ENCODE peak calls at places on chromosome 22, in four cellular contexts. G is endodermal cell, M is WTC11, F is endothelial cell. T is an unnamed sample.

GRCh38 chr22:49368976-49369725 is 458.5 kb downstream of the BRD1 start:
- DNase-seq in M (peak), F (peak), G (peak), T (no peak)

GRCh38 chr22:37260396-37260795 is 16.3 kb upstream of the RAC2 start:
- DNase-seq in M (no peak), F (no peak), G (peak), T (no peak)

GRCh38 chr22:29555065-29555644 is 1.6 kb upstream of the THOC5 start:
- DNase-seq in G (no peak), F (no peak), M (no peak), T (no peak)

GRCh38 chr22:49850959-49851815 is 2.5 kb upstream of the ZBED4 start:
- DNase-seq in M (no peak), G (peak), F (no peak), T (no peak)

GRCh38 chr22:47847281-47847890 is 1084.9 kb downstream of the TBC1D22A start:
- DNase-seq in G (no peak), M (no peak), F (no peak), T (no peak)

GRCh38 chr22:37806409-37807338 is 1.1 kb upstream of the GCAT start:
- DNase-seq in F (peak), G (peak), M (peak), T (no peak)

GRCh38 chr22:27709919-27710452 is 91.6 kb downstream of the MN1 start:
- DNase-seq in G (no peak), F (no peak), M (no peak), T (no peak)

GRCh38 chr22:32896951-32897350 is 95.4 kb downstream of the TIMP3 start:
- DNase-seq in M (no peak), F (no peak), G (no peak), T (no peak)

GRCh38 chr22:49392841-49393510 is 434.7 kb downstream of the BRD1 start:
- DNase-seq in F (no peak), G (peak), M (no peak), T (no peak)

GRCh38 chr22:36252754-36253522 is at the start of gene APOL1:
- DNase-seq in F (no peak), G (no peak), M (no peak), T (no peak)

GRCh38 chr22:30855266-30855665 is 113.3 kb downstream of the MORC2 start:
- DNase-seq in M (no peak), G (no peak), F (no peak), T (no peak)

GRCh38 chr22:19419464-19420178 is 11.9 kb downstream of the HIRA start:
- DNase-seq in G (peak), M (no peak), F (no peak), T (no peak)

GRCh38 chr22:27716074-27716473 is 85.5 kb downstream of the MN1 start:
- DNase-seq in M (no peak), G (no peak), F (no peak), T (no peak)

GRCh38 chr22:45671051-45671782 is 417 bp upstream of the ATXN10 start:
- DNase-seq in G (peak), F (peak), M (peak), T (peak)

GRCh38 chr22:19769393-19769715 is 8.8 kb downstream of the TBX1 start:
- DNase-seq in G (no peak), M (no peak), F (no peak), T (no peak)

GRCh38 chr22:37501610-37502341 is 15.6 kb upstream of the MFNG start:
- DNase-seq in M (no peak), F (no peak), G (no peak), T (no peak)

GRCh38 chr22:45248832-45249561 is 8.3 kb upstream of the KIAA0930 start:
- DNase-seq in F (no peak), G (no peak), M (no peak), T (no peak)

GRCh38 chr22:48331266-48331665 is 1496.4 kb downstream of the BRD1 start:
- DNase-seq in G (no peak), M (no peak), F (no peak), T (no peak)

GRCh38 chr22:31926969-31927368 is 17.4 kb upstream of the YWHAH start:
- DNase-seq in G (peak), M (peak), F (no peak), T (no peak)

GRCh38 chr22:33438273-33438672 is 380.1 kb upstream of the SYN3 start:
- DNase-seq in M (no peak), F (no peak), G (no peak), T (no peak)

GRCh38 chr22:33227791-33228190 is 169.6 kb upstream of the SYN3 start:
- DNase-seq in F (no peak), G (no peak), M (no peak), T (no peak)

GRCh38 chr22:19044381-19044780 is 77.8 kb downstream of the DGCR2 start:
- DNase-seq in M (no peak), F (no peak), G (no peak), T (no peak)

GRCh38 chr22:19086417-19086816 is 35.8 kb downstream of the DGCR2 start:
- DNase-seq in F (no peak), G (no peak), M (no peak), T (no peak)

GRCh38 chr22:37664249-37665101 is 6.0 kb downstream of the PDXP start:
- DNase-seq in F (no peak), M (no peak), G (no peak), T (no peak)

GRCh38 chr22:29748248-29748893 is 18.4 kb downstream of the ZMAT5 start:
- DNase-seq in F (no peak), M (no peak), G (no peak), T (no peak)

GRCh38 chr22:49825944-49826602 is 1.6 kb downstream of the BRD1 start:
- DNase-seq in M (no peak), G (no peak), F (no peak), T (no peak)

GRCh38 chr22:23698673-23699235 is 7.9 kb downstream of the RGL4 start:
- DNase-seq in M (no peak), F (no peak), G (no peak), T (no peak)

GRCh38 chr22:20566420-20567260 is 59.2 kb downstream of the MED15 start:
- DNase-seq in F (no peak), G (no peak), M (no peak), T (no peak)

GRCh38 chr22:43269325-43270040 is 73.7 kb downstream of the SCUBE1 start:
- DNase-seq in F (no peak), G (no peak), M (no peak), T (peak)

GRCh38 chr22:43270949-43271348 is 72.2 kb downstream of the SCUBE1 start:
- DNase-seq in M (no peak), F (no peak), G (no peak), T (no peak)

GRCh38 chr22:43268261-43268660 is 74.9 kb downstream of the SCUBE1 start:
- DNase-seq in F (no peak), M (no peak), G (no peak), T (no peak)

GRCh38 chr22:43272301-43272700 is 70.9 kb downstream of the SCUBE1 start:
- DNase-seq in M (no peak), F (no peak), G (no peak), T (no peak)

GRCh38 chr22:43270314-43270908 is 72.8 kb downstream of the SCUBE1 start:
- DNase-seq in M (peak), F (peak), G (peak), T (peak)
- TF ChIP-seq CTCF in M (no peak), F (peak), G (peak), T (no peak)

DNA sequence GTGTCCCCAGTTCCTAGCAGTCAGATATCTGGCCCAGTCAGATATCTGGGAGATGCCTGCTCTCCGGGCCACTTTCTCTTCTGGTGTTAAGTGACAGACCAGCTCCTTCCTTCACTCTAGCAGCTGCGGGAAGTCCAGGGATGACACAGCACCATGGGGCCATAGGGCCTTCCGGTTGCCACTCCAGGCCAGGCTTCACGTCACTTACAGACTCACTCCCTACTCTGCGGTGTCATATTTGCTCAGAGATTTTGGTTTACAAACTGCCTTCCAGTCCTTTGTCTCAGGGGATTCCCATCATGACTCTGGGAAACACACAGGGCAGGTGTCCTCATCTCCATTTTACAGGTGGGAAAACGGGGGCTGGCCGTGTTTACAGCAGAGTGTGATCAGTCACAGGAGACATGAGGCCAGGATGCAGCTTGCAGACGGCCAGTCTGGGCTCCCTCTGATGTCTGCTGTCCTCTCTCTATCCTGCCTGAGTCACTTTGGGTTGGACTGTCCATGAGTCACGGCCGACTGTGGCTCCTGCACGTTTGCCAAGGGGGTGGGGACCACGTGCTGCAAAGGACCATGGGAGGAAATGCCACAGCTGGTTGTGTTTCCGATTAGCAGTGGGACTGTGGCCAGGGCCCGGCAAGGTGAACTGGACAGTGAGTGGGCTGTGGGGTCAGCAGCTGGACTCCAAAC is 8.2 kb upstream of the TBC1D22A start:
- DNase-seq in M (no peak), F (no peak), G (no peak), T (no peak)
- TF ChIP-seq CTCF in M (no peak), F (no peak), G (no peak), T (no peak)

DNA sequence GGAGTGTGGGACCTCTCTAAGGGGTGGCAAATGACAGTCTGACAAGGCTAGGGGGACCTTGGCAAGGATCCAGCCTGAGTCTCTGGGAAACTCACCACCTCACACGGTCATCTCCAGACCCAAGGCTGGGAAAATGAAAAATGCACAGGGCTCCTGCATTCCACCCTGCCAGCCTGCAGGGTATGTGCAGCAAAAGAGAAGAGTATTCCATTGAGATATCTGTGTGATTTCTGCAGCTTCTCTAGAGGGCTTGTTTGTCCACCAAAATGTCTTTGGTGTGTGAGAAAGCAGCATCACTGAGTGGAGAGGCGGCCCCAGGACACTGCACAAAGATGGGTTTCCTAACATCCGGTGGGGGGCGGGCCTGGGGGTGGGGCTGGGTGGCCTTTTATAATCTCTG is 177.8 kb downstream of the EFCAB6 start:
- DNase-seq in F (no peak), G (no peak), M (no peak), T (no peak)
- TF ChIP-seq CTCF in F (no peak), G (no peak), M (no peak), T (no peak)

DNA sequence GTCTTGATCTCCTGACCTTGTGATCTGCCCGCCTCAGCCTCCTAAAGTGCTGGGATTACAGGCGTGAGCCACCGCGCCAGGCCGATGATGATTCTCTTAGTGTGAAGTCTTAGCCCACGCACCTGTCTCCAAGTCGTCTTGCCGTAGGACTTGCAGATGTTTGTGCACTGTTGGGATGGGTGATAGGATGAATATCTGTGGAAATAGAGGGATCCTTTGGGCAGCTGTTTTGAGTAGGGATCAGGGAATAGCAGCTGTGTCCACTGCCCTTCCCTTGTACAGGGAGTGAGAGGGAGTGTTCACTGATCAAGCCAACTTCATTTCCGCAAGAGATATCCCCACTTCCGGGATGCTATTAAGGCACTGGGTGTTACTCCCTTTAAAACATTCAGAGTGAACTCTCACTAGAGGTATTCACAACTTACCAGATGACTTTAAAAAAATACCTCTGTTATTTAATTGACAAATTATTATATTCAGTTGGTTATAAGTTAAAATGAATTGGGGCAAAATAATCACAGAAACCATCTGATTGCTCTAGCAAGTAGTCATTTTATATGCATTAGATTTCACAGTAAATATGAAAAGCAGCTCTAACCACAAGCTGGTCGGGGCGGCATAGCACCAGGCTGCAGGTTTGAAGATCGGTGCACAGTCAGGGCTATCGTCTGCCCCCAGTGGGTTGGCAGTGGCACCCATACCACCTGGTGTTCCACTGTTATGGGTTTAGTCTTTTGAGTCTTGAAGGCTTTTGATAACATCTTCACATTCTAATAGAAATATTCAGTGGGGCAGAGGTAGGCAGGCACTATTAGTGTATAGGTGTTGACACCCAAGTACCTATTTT is 61.9 kb downstream of the GRK3 start:
- DNase-seq in F (no peak), G (no peak), M (no peak), T (no peak)
- TF ChIP-seq CTCF in F (no peak), G (no peak), M (no peak), T (no peak)

GRCh38 chr22:40654522-40655167 is 18.1 kb upstream of the MRTFA start:
- DNase-seq in F (peak), G (peak), M (no peak), T (no peak)
- TF ChIP-seq CTCF in F (peak), G (peak), M (no peak), T (peak)

DNA sequence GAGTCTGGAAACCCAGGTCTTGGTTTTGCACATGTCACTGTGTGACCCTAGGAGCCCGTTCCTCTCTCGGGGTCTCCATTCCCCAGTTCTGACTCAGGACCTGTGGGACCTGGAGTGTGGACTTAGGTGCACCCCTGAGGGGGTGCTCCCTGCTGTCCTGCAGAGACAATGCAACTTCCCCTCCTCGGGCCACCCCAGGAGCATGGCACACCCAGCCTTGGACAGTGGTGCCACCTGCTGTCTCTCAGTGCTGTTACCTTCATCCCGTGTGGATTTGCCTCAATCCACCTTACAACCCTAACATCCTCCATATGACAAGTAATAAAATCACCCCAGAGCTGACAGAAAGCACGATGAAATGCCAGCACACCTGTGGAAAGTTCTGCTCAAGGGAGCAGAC is 27.5 kb upstream of the CRYBB3 start:
- DNase-seq in G (no peak), M (no peak), F (no peak), T (no peak)
- TF ChIP-seq CTCF in G (peak), M (no peak), F (no peak), T (peak)

DNA sequence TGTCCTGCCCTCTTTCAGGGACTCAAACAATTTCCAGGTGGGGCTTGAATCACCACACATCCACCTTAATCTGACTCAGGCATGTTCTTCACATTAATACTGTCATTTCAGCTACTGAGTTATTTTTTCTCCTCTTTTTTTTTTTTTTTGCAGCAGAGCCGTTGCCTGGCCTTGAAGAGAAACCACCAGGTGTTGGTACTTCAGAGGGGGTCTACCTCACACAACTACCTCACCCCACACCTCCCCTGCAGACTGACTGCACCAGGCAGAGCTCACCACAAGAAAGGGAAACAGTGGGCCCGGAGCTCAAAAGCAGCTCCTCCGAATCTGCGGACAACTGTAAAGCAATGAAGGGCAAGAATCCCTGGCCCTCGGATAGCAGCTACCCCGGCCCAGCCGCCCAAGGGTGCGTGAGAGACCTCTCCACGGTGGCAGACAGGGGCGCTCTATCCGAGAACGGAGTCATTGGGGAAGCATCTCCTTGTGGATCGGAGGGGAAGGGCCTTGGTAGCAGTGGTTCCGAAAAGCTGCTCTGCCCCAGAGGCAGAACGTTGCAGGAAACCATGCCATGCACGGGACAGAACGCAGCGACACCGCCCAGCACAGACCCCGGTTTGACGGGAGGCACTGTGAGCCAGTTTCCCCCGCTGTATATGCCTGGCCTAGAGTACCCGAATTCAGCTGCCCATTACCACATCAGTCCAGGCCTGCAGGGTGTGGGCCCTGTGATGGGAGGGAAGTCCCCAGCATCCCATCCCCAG is 15.1 kb upstream of the SLC25A18 start:
- DNase-seq in F (no peak), M (no peak), G (no peak), T (no peak)
- TF ChIP-seq CTCF in F (no peak), M (no peak), G (no peak), T (no peak)